ENCODE peak calls at places on chromosomes 11 and 22, in seven cellular contexts. One of them, this sample, is unnamed.

GRCh38 chr22:27689664-27690063 is 111.9 kb downstream of the MN1 start:
- DNase-seq in cardiac fibroblast: no peak
- DNase-seq in cardiac muscle cell: no peak
- DNase-seq in fibroblast of villous mesenchyme: no peak
- DNase-seq in A673: no peak
- DNase-seq in heart right ventricle: no peak
- DNase-seq in nephron progenitor cell: no peak
- DNase-seq in this sample: no peak

GRCh38 chr22:49503896-49504521 is 323.7 kb downstream of the BRD1 start:
- DNase-seq in cardiac muscle cell: no peak
- DNase-seq in A673: no peak
- DNase-seq in fibroblast of villous mesenchyme: no peak
- DNase-seq in heart right ventricle: no peak
- DNase-seq in nephron progenitor cell: no peak
- DNase-seq in cardiac fibroblast: no peak
- DNase-seq in this sample: no peak

GRCh38 chr22:48071828-48072227 is 1309.4 kb downstream of the TBC1D22A start:
- DNase-seq in cardiac fibroblast: no peak
- DNase-seq in nephron progenitor cell: no peak
- DNase-seq in fibroblast of villous mesenchyme: no peak
- DNase-seq in cardiac muscle cell: no peak
- DNase-seq in heart right ventricle: no peak
- DNase-seq in A673: no peak
- DNase-seq in this sample: no peak

GRCh38 chr22:39027717-39028116 is 6.8 kb downstream of the APOBEC3D start:
- DNase-seq in nephron progenitor cell: no peak
- DNase-seq in cardiac muscle cell: no peak
- DNase-seq in cardiac fibroblast: no peak
- DNase-seq in fibroblast of villous mesenchyme: no peak
- DNase-seq in heart right ventricle: no peak
- DNase-seq in A673: no peak
- DNase-seq in this sample: no peak

GRCh38 chr11:27239305-27239942 is 123.6 kb downstream of the CCDC34 start:
- DNase-seq in heart right ventricle: peak
- DNase-seq in fibroblast of villous mesenchyme: no peak
- DNase-seq in cardiac muscle cell: no peak
- DNase-seq in nephron progenitor cell: no peak
- DNase-seq in A673: no peak
- DNase-seq in cardiac fibroblast: peak
- DNase-seq in this sample: peak

GRCh38 chr11:73219396-73220285 is 1.6 kb downstream of the P2RY2 start:
- DNase-seq in cardiac fibroblast: no peak
- DNase-seq in fibroblast of villous mesenchyme: no peak
- DNase-seq in cardiac muscle cell: no peak
- DNase-seq in heart right ventricle: no peak
- DNase-seq in A673: no peak
- DNase-seq in nephron progenitor cell: no peak
- DNase-seq in this sample: no peak

GRCh38 chr11:60658409-60658808 is 41.0 kb upstream of the MS4A8 start:
- DNase-seq in nephron progenitor cell: no peak
- DNase-seq in fibroblast of villous mesenchyme: no peak
- DNase-seq in A673: no peak
- DNase-seq in cardiac fibroblast: no peak
- DNase-seq in cardiac muscle cell: no peak
- DNase-seq in heart right ventricle: no peak
- DNase-seq in this sample: no peak

GRCh38 chr11:66891849-66892660 is 35.2 kb downstream of the LRFN4 start:
- DNase-seq in heart right ventricle: no peak
- DNase-seq in cardiac muscle cell: peak
- DNase-seq in cardiac fibroblast: peak
- DNase-seq in nephron progenitor cell: no peak
- DNase-seq in A673: peak
- DNase-seq in fibroblast of villous mesenchyme: peak
- DNase-seq in this sample: peak

GRCh38 chr11:66912361-66912760 is 45.8 kb downstream of the PC start:
- DNase-seq in nephron progenitor cell: no peak
- DNase-seq in A673: no peak
- DNase-seq in cardiac muscle cell: no peak
- DNase-seq in cardiac fibroblast: no peak
- DNase-seq in heart right ventricle: no peak
- DNase-seq in fibroblast of villous mesenchyme: no peak
- DNase-seq in this sample: no peak

GRCh38 chr22:39748877-39749276 is 144.7 kb downstream of the ENTHD1 start:
- DNase-seq in cardiac muscle cell: peak
- DNase-seq in cardiac fibroblast: peak
- DNase-seq in nephron progenitor cell: no peak
- DNase-seq in fibroblast of villous mesenchyme: peak
- DNase-seq in heart right ventricle: no peak
- DNase-seq in A673: peak
- DNase-seq in this sample: peak

GRCh38 chr22:18005201-18005926 is 19.0 kb downstream of the MICAL3 start:
- DNase-seq in heart right ventricle: no peak
- DNase-seq in cardiac fibroblast: no peak
- DNase-seq in A673: no peak
- DNase-seq in cardiac muscle cell: no peak
- DNase-seq in fibroblast of villous mesenchyme: no peak
- DNase-seq in nephron progenitor cell: no peak
- DNase-seq in this sample: no peak

GRCh38 chr22:22245256-22245909 is 797 bp downstream of the VPREB1 start:
- DNase-seq in heart right ventricle: no peak
- DNase-seq in nephron progenitor cell: no peak
- DNase-seq in fibroblast of villous mesenchyme: no peak
- DNase-seq in cardiac muscle cell: no peak
- DNase-seq in A673: no peak
- DNase-seq in cardiac fibroblast: no peak
- DNase-seq in this sample: no peak

GRCh38 chr11:2247496-2247895 is 22.9 kb downstream of the ASCL2 start:
- DNase-seq in fibroblast of villous mesenchyme: no peak
- DNase-seq in cardiac muscle cell: no peak
- DNase-seq in nephron progenitor cell: no peak
- DNase-seq in A673: no peak
- DNase-seq in cardiac fibroblast: no peak
- DNase-seq in heart right ventricle: no peak
- DNase-seq in this sample: no peak

GRCh38 chr11:93849201-93849600 is 1.2 kb downstream of the VSTM5 start:
- DNase-seq in nephron progenitor cell: no peak
- DNase-seq in heart right ventricle: no peak
- DNase-seq in cardiac muscle cell: no peak
- DNase-seq in A673: no peak
- DNase-seq in cardiac fibroblast: no peak
- DNase-seq in fibroblast of villous mesenchyme: no peak
- DNase-seq in this sample: no peak

GRCh38 chr22:50340157-50340879 is 2.8 kb upstream of the PPP6R2 start:
- DNase-seq in cardiac muscle cell: peak
- DNase-seq in heart right ventricle: no peak
- DNase-seq in cardiac fibroblast: no peak
- DNase-seq in A673: no peak
- DNase-seq in fibroblast of villous mesenchyme: no peak
- DNase-seq in nephron progenitor cell: peak
- DNase-seq in this sample: peak

DNA sequence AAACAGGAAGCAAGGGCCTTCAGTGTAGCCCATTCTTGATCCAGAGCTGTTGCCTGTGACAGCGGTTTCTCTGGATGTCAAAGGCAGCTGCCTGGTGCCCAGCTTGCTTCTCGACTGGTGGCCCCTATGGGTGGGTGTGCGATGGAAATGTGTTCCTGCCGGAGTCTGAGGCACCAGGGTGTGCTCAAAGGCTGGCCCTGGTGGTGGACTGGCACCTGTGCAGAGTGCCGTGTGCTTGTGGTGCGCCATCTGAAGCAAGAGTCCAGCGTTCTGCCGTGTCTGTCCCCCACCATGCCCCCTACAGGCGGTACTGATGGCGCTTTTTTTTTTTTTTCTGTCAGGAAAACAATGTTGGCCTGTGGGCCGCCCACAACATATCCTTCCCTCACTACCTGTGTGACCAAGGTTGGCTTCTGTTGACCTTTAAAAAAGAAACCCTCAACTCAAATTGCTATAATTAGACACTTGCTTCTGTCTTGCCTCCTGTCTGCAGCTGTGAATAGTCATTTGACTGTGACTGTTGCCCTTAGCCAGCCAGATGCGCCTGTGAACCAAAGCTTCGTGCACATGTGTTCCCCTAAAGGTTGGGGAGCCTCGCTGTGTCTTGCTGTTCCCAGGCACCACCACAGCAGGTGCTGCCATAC is 4.7 kb upstream of the RANBP1 start:
- DNase-seq in cardiac fibroblast: peak
- DNase-seq in heart right ventricle: no peak
- DNase-seq in fibroblast of villous mesenchyme: no peak
- DNase-seq in nephron progenitor cell: no peak
- DNase-seq in cardiac muscle cell: peak
- DNase-seq in A673: peak
- DNase-seq in this sample: peak
- TF ChIP-seq CTCF in cardiac fibroblast: peak
- TF ChIP-seq CTCF in heart right ventricle: peak
- TF ChIP-seq CTCF in fibroblast of villous mesenchyme: peak
- TF ChIP-seq CTCF in nephron progenitor cell: peak
- TF ChIP-seq CTCF in cardiac muscle cell: peak
- TF ChIP-seq CTCF in A673: peak
- TF ChIP-seq CTCF in this sample: peak

DNA sequence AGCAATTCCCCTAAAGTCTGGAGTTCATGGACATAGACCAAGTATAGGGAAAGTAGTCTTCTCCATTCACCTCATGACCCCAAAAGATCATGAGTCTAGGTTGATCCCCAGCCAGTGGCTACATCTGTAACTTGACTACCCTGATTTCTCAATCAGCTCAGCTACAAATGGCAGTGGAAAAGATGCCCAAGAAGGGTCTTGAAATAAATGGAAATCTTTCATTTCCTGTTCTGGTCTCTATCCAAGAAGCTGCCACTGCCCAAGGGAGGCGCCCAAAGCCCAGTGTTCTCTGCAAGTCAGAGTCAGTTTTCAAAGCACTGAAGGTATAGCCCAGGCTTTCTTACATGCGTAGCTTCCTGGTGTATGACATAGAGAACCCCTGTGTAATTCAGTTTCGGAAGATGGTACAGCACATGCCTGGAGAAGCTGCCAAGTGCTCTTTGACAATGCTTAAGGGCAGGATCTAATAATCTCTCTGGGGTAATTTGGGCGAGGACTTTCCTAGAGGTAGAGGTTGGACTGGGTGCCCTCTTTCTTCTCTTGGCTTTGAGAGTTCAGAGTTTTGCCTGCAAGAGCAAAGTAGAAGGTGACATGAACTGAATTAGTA is 101.1 kb downstream of the ADAMTS15 start:
- DNase-seq in nephron progenitor cell: no peak
- DNase-seq in cardiac fibroblast: peak
- DNase-seq in heart right ventricle: no peak
- DNase-seq in cardiac muscle cell: no peak
- DNase-seq in fibroblast of villous mesenchyme: peak
- DNase-seq in A673: peak
- DNase-seq in this sample: no peak
- TF ChIP-seq CTCF in nephron progenitor cell: no peak
- TF ChIP-seq CTCF in cardiac fibroblast: no peak
- TF ChIP-seq CTCF in heart right ventricle: no peak
- TF ChIP-seq CTCF in cardiac muscle cell: no peak
- TF ChIP-seq CTCF in fibroblast of villous mesenchyme: no peak
- TF ChIP-seq CTCF in A673: peak
- TF ChIP-seq CTCF in this sample: no peak

GRCh38 chr11:8068605-8069221 is 12.3 kb upstream of the TUB start:
- DNase-seq in cardiac fibroblast: peak
- DNase-seq in nephron progenitor cell: no peak
- DNase-seq in heart right ventricle: peak
- DNase-seq in A673: peak
- DNase-seq in cardiac muscle cell: peak
- DNase-seq in fibroblast of villous mesenchyme: peak
- DNase-seq in this sample: peak

GRCh38 chr11:8069771-8070170 is 11.2 kb upstream of the TUB start:
- DNase-seq in cardiac fibroblast: no peak
- DNase-seq in heart right ventricle: no peak
- DNase-seq in nephron progenitor cell: no peak
- DNase-seq in fibroblast of villous mesenchyme: no peak
- DNase-seq in cardiac muscle cell: no peak
- DNase-seq in A673: no peak
- DNase-seq in this sample: no peak

GRCh38 chr11:8067929-8068575 is 13.0 kb upstream of the TUB start:
- DNase-seq in nephron progenitor cell: no peak
- DNase-seq in fibroblast of villous mesenchyme: peak
- DNase-seq in A673: no peak
- DNase-seq in cardiac muscle cell: peak
- DNase-seq in heart right ventricle: peak
- DNase-seq in cardiac fibroblast: no peak
- DNase-seq in this sample: no peak

GRCh38 chr11:8071616-8072581 is 9.1 kb upstream of the TUB start:
- DNase-seq in cardiac muscle cell: no peak
- DNase-seq in cardiac fibroblast: no peak
- DNase-seq in A673: peak
- DNase-seq in nephron progenitor cell: no peak
- DNase-seq in fibroblast of villous mesenchyme: no peak
- DNase-seq in heart right ventricle: no peak
- DNase-seq in this sample: no peak

DNA sequence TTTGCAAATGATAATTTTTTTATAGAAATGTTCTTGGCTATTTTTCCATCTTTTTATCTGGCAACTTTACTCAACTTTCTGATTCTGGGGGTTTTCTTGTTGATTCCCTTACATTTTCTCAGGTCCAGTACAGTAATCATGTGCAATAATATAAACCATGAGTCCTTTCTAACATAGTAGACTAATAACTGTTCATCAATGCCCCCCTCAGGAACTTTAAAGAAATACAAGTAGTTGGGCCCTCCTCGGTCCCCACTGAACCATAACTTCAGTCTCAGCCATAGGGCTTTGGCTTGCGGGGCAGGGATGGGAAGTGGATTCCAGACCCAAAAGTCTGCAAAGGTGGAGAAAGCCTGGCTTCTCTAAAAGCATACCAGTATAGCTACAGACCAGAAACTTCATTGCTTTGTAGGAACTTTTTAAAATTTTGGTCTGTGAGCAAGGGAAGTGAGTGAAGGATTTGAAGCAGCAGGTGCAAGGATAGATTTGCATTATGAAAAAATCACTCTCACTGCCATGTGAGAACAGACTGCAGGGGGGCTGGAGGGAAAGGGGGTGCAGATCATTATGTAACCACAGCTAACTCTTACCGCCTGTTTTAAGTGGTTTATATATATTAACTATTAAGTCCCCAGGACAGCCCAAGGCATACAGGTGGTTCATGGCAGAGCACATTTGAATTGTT is 10.5 kb upstream of the TUB start:
- DNase-seq in cardiac fibroblast: peak
- DNase-seq in fibroblast of villous mesenchyme: peak
- DNase-seq in A673: peak
- DNase-seq in cardiac muscle cell: peak
- DNase-seq in nephron progenitor cell: no peak
- DNase-seq in heart right ventricle: no peak
- DNase-seq in this sample: peak
- TF ChIP-seq CTCF in cardiac fibroblast: peak
- TF ChIP-seq CTCF in fibroblast of villous mesenchyme: peak
- TF ChIP-seq CTCF in A673: peak
- TF ChIP-seq CTCF in cardiac muscle cell: peak
- TF ChIP-seq CTCF in nephron progenitor cell: peak
- TF ChIP-seq CTCF in heart right ventricle: peak
- TF ChIP-seq CTCF in this sample: peak

DNA sequence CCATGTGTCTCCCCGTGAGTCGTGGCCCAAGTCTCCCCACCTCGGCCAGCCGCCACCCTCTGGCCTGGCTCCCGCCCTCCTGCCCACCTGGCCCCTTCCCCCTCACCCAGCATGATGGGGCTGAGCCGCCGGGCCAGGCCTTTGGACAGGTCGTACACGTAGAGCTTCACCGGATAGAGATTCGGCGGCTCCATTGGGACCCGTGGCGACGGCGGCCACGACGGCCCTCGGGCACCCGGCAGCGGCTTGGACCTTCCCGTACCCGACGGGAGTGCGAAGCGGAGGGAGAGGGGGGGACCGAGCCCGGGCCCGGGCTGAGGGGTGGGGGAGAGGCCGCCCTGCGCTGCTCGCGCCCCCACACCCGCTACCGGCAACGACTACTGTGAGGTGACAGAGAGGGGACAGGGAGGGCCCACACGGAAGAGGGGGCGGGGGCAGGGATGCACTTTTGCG is at the start of gene DESI1:
- DNase-seq in cardiac fibroblast: peak
- DNase-seq in heart right ventricle: no peak
- DNase-seq in A673: peak
- DNase-seq in fibroblast of villous mesenchyme: no peak
- DNase-seq in nephron progenitor cell: no peak
- DNase-seq in cardiac muscle cell: peak
- DNase-seq in this sample: no peak
- TF ChIP-seq CTCF in cardiac fibroblast: no peak
- TF ChIP-seq CTCF in heart right ventricle: no peak
- TF ChIP-seq CTCF in A673: no peak
- TF ChIP-seq CTCF in fibroblast of villous mesenchyme: no peak
- TF ChIP-seq CTCF in nephron progenitor cell: no peak
- TF ChIP-seq CTCF in cardiac muscle cell: no peak
- TF ChIP-seq CTCF in this sample: no peak